ENCODE peak calls at places on chromosomes 7 and 10, in ten cellular contexts. A is stomach, K is H1, Z is transverse colon, G is spleen, N is HCT116, X is breast epithelium, U is vagina, E is sigmoid colon, J is HepG2. Y is an unnamed sample. For H3K36me3, the result is how much of the 10 kb centered on the place peaks cover.

GRCh38 chr7:636396-636795 is 90.1 kb upstream of the DNAAF5 start:
- DNase-seq in X (peak), K (no peak), N (peak), G (no peak), U (no peak), A (peak), J (peak), Z (no peak), E (no peak), Y (no peak)

GRCh38 chr7:35605760-35606159 is 89.2 kb downstream of the HERPUD2 start:
- DNase-seq in E (no peak), A (no peak), X (no peak), K (no peak), N (no peak), Z (no peak), G (no peak), J (no peak), U (no peak), Y (no peak)

GRCh38 chr7:77444123-77444522 is 28.0 kb upstream of the GSAP start:
- DNase-seq in X (no peak), U (no peak), J (no peak), K (no peak), A (no peak), Z (no peak), G (no peak), E (no peak), N (no peak), Y (no peak)

GRCh38 chr10:24722676-24723385 is 856 bp downstream of the ARHGAP21 start:
- DNase-seq in G (peak), N (no peak), A (peak), U (peak), J (peak), Z (peak), K (no peak), E (peak), X (no peak), Y (no peak)

GRCh38 chr10:26805567-26806245 is 55.1 kb downstream of the ABI1 start:
- DNase-seq in A (no peak), U (no peak), G (no peak), N (no peak), E (no peak), X (no peak), K (no peak), J (no peak), Z (no peak), Y (no peak)

GRCh38 chr7:142327555-142327954 is 69.7 kb upstream of the PRSS58 start:
- DNase-seq in A (no peak), Z (no peak), X (no peak), N (no peak), K (no peak), J (no peak), U (no peak), E (no peak), G (no peak), Y (no peak)

GRCh38 chr10:45594276-45595157 is 78.1 kb downstream of the ZFAND4 start:
- DNase-seq in E (peak), J (peak), G (peak), U (peak), A (peak), Z (peak), N (peak), X (peak), K (peak), Y (peak)

GRCh38 chr7:123126691-123127090 is 73.1 kb downstream of the SLC13A1 start:
- DNase-seq in G (no peak), U (no peak), A (no peak), X (no peak), N (no peak), E (no peak), Z (no peak), K (no peak), J (no peak), Y (no peak)

GRCh38 chr7:151249034-151249731 is 689 bp upstream of the SMARCD3 start:
- DNase-seq in J (no peak), E (peak), K (no peak), X (no peak), Z (peak), U (no peak), N (no peak), A (peak), G (peak), Y (no peak)

GRCh38 chr10:129730272-129730992 is 233.6 kb downstream of the EBF3 start:
- DNase-seq in N (no peak), A (no peak), U (peak), G (peak), Z (no peak), X (no peak), J (no peak), K (no peak), E (no peak), Y (no peak)

GRCh38 chr10:48691812-48692528 is 7.3 kb downstream of the WDFY4 start:
- DNase-seq in E (no peak), G (no peak), K (no peak), Z (no peak), J (no peak), A (no peak), X (no peak), U (peak), N (no peak), Y (peak)

GRCh38 chr7:84735021-84735420 is 451.8 kb downstream of the SEMA3D start:
- DNase-seq in A (no peak), N (no peak), X (no peak), K (no peak), J (no peak), U (no peak), G (no peak), Z (no peak), E (no peak), Y (no peak)

GRCh38 chr7:80847027-80847426 is 71.8 kb downstream of the SEMA3C start:
- DNase-seq in Z (no peak), G (no peak), U (no peak), X (no peak), K (no peak), N (no peak), J (no peak), A (no peak), E (no peak), Y (no peak)

GRCh38 chr7:82932516-82932915 is 230.2 kb downstream of the PCLO start:
- DNase-seq in J (no peak), A (no peak), U (no peak), Z (no peak), E (no peak), G (no peak), K (no peak), X (no peak), N (no peak), Y (no peak)

GRCh38 chr7:23956769-23957556 is 246.9 kb downstream of the STK31 start:
- DNase-seq in A (peak), K (no peak), G (no peak), X (no peak), Z (no peak), J (peak), E (no peak), U (no peak), N (no peak), Y (no peak)

GRCh38 chr10:12602557-12602956 is 253.2 kb downstream of the CAMK1D start:
- DNase-seq in N (no peak), J (peak), G (no peak), E (no peak), K (no peak), X (no peak), Z (no peak), A (no peak), U (peak), Y (no peak)

GRCh38 chr10:97185326-97186058 is at the start of gene SLIT1:
- DNase-seq in G (peak), J (no peak), K (no peak), E (no peak), U (no peak), Z (no peak), A (no peak), N (no peak), X (no peak), Y (no peak)

GRCh38 chr7:924541-925231 is 29.8 kb downstream of the ADAP1 start:
- DNase-seq in J (no peak), G (peak), K (no peak), Z (peak), U (no peak), X (peak), A (peak), N (no peak), E (peak), Y (no peak)

GRCh38 chr7:37054631-37055300 is 330.5 kb upstream of the AOAH start:
- DNase-seq in N (no peak), X (no peak), Z (no peak), E (no peak), K (no peak), A (no peak), U (no peak), J (no peak), G (no peak), Y (no peak)

GRCh38 chr10:108787932-108788331 is 1135.4 kb downstream of the XPNPEP1 start:
- DNase-seq in G (no peak), E (no peak), U (no peak), X (no peak), N (no peak), J (no peak), K (no peak), Z (no peak), A (no peak), Y (no peak)

GRCh38 chr10:69449841-69450240 is 1.4 kb upstream of the TSPAN15 start:
- DNase-seq in J (peak), Z (peak), K (peak), N (peak), U (no peak), X (no peak), A (peak), G (peak), E (peak), Y (no peak)

GRCh38 chr7:16428672-16429071 is 7.3 kb upstream of the CRPPA start:
- DNase-seq in J (no peak), Z (peak), G (no peak), U (no peak), E (no peak), N (no peak), X (no peak), K (no peak), A (peak), Y (no peak)

GRCh38 chr7:28729276-28729675 is 228.9 kb downstream of the TRIL start:
- DNase-seq in N (no peak), J (no peak), A (no peak), K (no peak), G (no peak), Z (no peak), X (no peak), U (no peak), E (no peak), Y (no peak)

GRCh38 chr7:81594767-81595166 is 175.1 kb downstream of the HGF start:
- DNase-seq in U (no peak), E (no peak), X (no peak), A (no peak), N (no peak), J (no peak), G (no peak), K (no peak), Z (no peak), Y (no peak)

GRCh38 chr10:34638405-34639054 is 176.6 kb downstream of the PARD3 start:
- DNase-seq in A (peak), U (no peak), G (peak), E (peak), K (peak), Z (peak), J (peak), X (peak), N (peak), Y (peak)

GRCh38 chr7:148286150-148286549 is 304.4 kb upstream of the C7orf33 start:
- DNase-seq in K (no peak), A (no peak), G (no peak), Z (no peak), N (no peak), X (no peak), J (peak), E (no peak), U (peak), Y (no peak)

GRCh38 chr10:32412499-32412853 is 33.5 kb upstream of the CCDC7 start:
- DNase-seq in E (no peak), N (no peak), Z (no peak), X (no peak), U (no peak), A (no peak), G (no peak), J (no peak), K (no peak), Y (no peak)

GRCh38 chr7:127677433-127678230 is 25.6 kb downstream of the SND1 start:
- DNase-seq in X (no peak), K (no peak), U (no peak), E (peak), Z (no peak), A (no peak), G (no peak), J (no peak), N (no peak), Y (no peak)

GRCh38 chr7:6385110-6385792 is 62.5 kb downstream of the DAGLB start:
- DNase-seq in U (no peak), G (no peak), A (no peak), N (peak), J (peak), E (no peak), K (no peak), X (no peak), Z (no peak), Y (no peak)

GRCh38 chr10:121284952-121285351 is 313.3 kb downstream of the FGFR2 start:
- DNase-seq in E (no peak), K (no peak), X (no peak), U (no peak), N (no peak), J (no peak), G (no peak), Z (no peak), A (no peak), Y (no peak)

GRCh38 chr7:135742371-135742770 is 6.2 kb downstream of the FAM180A start:
- DNase-seq in X (no peak), J (no peak), G (no peak), Z (no peak), U (no peak), K (no peak), A (no peak), N (no peak), E (no peak), Y (no peak)

GRCh38 chr10:83991986-83992753 is 147.1 kb upstream of the GHITM start:
- DNase-seq in Z (peak), E (no peak), G (no peak), X (no peak), K (peak), J (peak), U (no peak), A (no peak), N (peak), Y (no peak)

GRCh38 chr7:112459645-112460044 is 9.4 kb downstream of the IFRD1 start:
- DNase-seq in G (no peak), J (no peak), N (no peak), Z (no peak), K (no peak), U (no peak), A (no peak), X (no peak), E (no peak), Y (no peak)

GRCh38 chr7:16421333-16422099 is at the start of gene CRPPA:
- DNase-seq in G (peak), J (peak), A (no peak), N (no peak), U (no peak), X (no peak), E (peak), K (no peak), Z (peak), Y (no peak)

GRCh38 chr10:338176-339037 is 203.2 kb downstream of the ZMYND11 start:
- DNase-seq in X (peak), A (peak), E (no peak), Z (no peak), N (no peak), U (no peak), G (no peak), J (no peak), K (no peak), Y (no peak)

GRCh38 chr7:12766416-12766815 is 79.0 kb downstream of the ARL4A start:
- DNase-seq in K (no peak), G (no peak), X (no peak), N (no peak), J (no peak), Z (no peak), A (no peak), E (no peak), U (no peak), Y (no peak)

GRCh38 chr7:21261627-21262564 is 166.0 kb upstream of the SP4 start:
- DNase-seq in X (no peak), N (peak), U (no peak), G (peak), K (peak), J (peak), Z (peak), E (no peak), A (peak), Y (no peak)

GRCh38 chr10:44673245-44673999 is 237.7 kb upstream of the TMEM72 start:
- DNase-seq in J (peak), U (no peak), E (no peak), N (no peak), K (no peak), X (no peak), G (no peak), A (peak), Z (peak), Y (no peak)

GRCh38 chr10:25766687-25767221 is 167.3 kb upstream of the MYO3A start:
- DNase-seq in K (peak), G (no peak), E (no peak), X (no peak), U (no peak), Z (no peak), A (no peak), N (no peak), J (no peak), Y (no peak)

GRCh38 chr7:64951250-64951848 is 39.5 kb downstream of the ZNF117 start:
- DNase-seq in E (no peak), X (no peak), Z (no peak), G (no peak), N (peak), U (no peak), J (peak), A (no peak), K (no peak), Y (no peak)

DNA sequence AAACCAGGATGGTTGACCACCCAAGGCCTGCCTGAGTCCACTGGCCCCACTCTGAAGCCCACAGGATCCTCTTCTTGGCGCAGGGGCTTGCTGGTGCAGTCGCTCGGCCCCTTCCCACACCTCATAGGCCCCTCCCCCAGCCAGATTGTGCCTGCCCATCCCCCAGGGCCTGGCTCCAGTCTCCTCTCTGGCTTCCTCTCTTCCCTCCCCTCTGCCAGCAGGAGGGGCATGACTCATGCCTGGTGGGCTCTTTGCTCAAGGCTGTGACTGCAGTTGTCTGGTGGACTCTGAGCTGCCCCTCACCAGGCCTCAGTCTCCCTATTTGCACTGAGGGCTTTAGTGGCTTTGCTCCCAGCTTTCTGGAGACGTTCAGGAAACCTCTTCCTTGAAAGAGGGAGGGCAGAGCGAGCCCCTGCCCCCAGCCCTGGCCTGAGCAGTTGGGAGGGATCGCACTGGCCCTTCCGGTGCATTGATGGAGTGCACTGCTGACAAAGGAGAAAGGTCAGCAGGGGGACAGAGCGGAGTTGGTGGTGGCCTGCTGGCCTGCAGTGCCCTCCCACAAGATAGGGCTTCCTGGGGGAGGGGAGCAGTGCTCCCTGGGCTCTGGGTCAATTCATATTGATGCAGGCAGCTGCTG is 60.7 kb downstream of the ZMIZ1 start:
- DNase-seq in U (no peak), Z (no peak), J (peak), X (no peak), A (no peak), G (no peak), N (no peak), E (no peak), K (peak), Y (no peak)
- TF ChIP-seq CTCF in U (no peak), Z (no peak), J (peak), X (no peak), A (no peak), G (no peak), N (no peak), E (no peak), K (no peak), Y (no peak)

GRCh38 chr10:47306429-47307210 is 6.6 kb downstream of the GDF10 start:
- DNase-seq in U (no peak), A (no peak), X (no peak), E (no peak), G (no peak), J (no peak), K (no peak), N (no peak), Z (no peak), Y (no peak)

GRCh38 chr10:47303105-47303504 is 3.1 kb downstream of the GDF10 start:
- DNase-seq in J (no peak), E (no peak), U (no peak), G (no peak), A (no peak), K (no peak), X (no peak), Z (no peak), N (no peak), Y (no peak)

GRCh38 chr10:47307381-47307780 is 7.4 kb downstream of the GDF10 start:
- DNase-seq in X (no peak), E (no peak), J (no peak), U (no peak), Z (no peak), K (no peak), N (no peak), A (no peak), G (no peak), Y (no peak)

GRCh38 chr10:47303866-47304265 is 3.9 kb downstream of the GDF10 start:
- DNase-seq in Z (no peak), J (no peak), A (no peak), E (no peak), K (no peak), N (no peak), G (no peak), X (no peak), U (no peak), Y (no peak)

DNA sequence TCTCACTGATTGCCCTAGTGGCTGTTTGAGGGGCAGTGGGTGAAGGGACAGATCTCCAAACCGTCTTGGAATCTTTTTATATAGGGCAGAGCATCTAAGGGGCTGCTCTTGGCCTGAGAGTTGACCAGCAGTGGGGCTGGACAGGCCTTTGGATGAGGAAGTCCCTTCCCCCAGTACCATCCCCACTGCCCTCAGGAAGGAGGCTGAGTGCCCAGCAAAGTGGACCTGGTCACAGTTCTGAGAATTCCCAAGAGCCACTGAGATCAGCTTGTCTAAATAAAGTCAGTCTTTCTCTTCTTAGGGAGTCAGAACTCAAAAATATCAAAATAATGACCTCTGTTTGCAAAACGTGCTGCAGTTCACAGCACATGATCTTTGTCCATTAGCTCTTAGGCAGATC is 5.6 kb downstream of the GDF10 start:
- DNase-seq in X (no peak), K (no peak), Z (no peak), J (no peak), G (no peak), N (no peak), E (no peak), U (no peak), A (no peak), Y (no peak)
- TF ChIP-seq POLR2AphosphoS5 in X (no peak), K (no peak), Z (no peak), J (no peak), G (no peak), N (no peak), E (no peak), U (no peak), A (no peak), Y (no peak)

GRCh38 chr7:70790215-70791073 is 341.5 kb upstream of the GALNT17 start:
- DNase-seq in U (no peak), N (no peak), K (no peak), A (no peak), X (no peak), G (no peak), Z (no peak), E (no peak), J (no peak), Y (no peak)

GRCh38 chr7:70787275-70787674 is 344.7 kb upstream of the GALNT17 start:
- DNase-seq in U (peak), N (no peak), J (no peak), E (no peak), Z (no peak), G (no peak), K (no peak), X (no peak), A (no peak), Y (no peak)

GRCh38 chr7:70787772-70788171 is 344.2 kb upstream of the GALNT17 start:
- DNase-seq in N (no peak), J (no peak), K (no peak), Z (no peak), X (no peak), A (no peak), G (no peak), E (no peak), U (no peak), Y (no peak)

GRCh38 chr7:70789481-70790214 is 342.3 kb upstream of the GALNT17 start:
- DNase-seq in A (no peak), Z (no peak), U (no peak), X (no peak), K (no peak), G (no peak), E (no peak), N (no peak), J (no peak), Y (no peak)

DNA sequence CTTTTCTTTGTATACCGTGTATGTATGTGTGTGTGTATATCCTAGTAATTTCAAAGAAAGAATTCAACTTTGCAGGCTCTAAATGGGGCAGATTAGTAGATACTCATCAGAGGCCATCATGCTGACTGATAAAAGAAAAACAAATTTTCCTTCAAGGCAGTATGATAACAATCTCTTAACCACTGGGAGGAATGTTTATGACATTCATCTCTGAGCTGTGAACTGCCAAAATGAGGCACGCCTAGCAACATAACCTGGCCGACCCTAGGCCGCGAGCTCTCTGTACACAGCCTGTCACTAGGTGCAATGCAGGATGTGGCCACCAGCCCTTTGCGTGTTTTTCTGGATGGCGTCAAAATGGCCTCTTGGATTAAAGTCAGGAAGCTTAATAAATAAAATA is 343.7 kb upstream of the GALNT17 start:
- DNase-seq in A (no peak), Z (no peak), U (no peak), N (no peak), J (no peak), E (no peak), K (no peak), X (peak), G (no peak), Y (no peak)
- H3K36me3 ChIP-seq in A (half or more), Z (under half), U (under half), N (under half), J (under half), E (under half), K (under half), X (under half), G (half or more), Y (half or more)

GRCh38 chr7:115707236-115707635 is 323.3 kb downstream of the TFEC start:
- DNase-seq in N (peak), X (no peak), J (peak), U (no peak), K (peak), G (no peak), Z (peak), A (no peak), E (no peak), Y (no peak)
- TF ChIP-seq CTCF in N (peak), X (no peak), J (peak), U (no peak), K (peak), G (no peak), Z (peak), A (peak), E (no peak), Y (no peak)